ENCODE peak calls at places on chromosomes 5 and 9, in six cellular contexts. I is cardiac muscle cell, H is heart right ventricle, X is pancreas, O is GM23338, G is GM23248. E is an unnamed sample.

GRCh38 chr5:119943148-119943547 is 313.8 kb downstream of the FAM170A start:
- DNase-seq in I (peak), H (no peak), X (no peak), O (no peak), G (peak), E (no peak)

GRCh38 chr9:136572003-136572595 is 26.3 kb upstream of the NOTCH1 start:
- DNase-seq in I (peak), H (peak), X (peak), O (peak), G (no peak), E (no peak)

GRCh38 chr5:161691911-161692310 is 6.4 kb downstream of the GABRA6 start:
- DNase-seq in I (no peak), H (no peak), X (no peak), O (no peak), G (no peak), E (no peak)

GRCh38 chr5:38162625-38163024 is 95.7 kb upstream of the EGFLAM start:
- DNase-seq in I (no peak), H (no peak), X (no peak), O (no peak), G (peak), E (no peak)

GRCh38 chr5:109479260-109479860 is 69.6 kb upstream of the PJA2 start:
- DNase-seq in I (peak), H (no peak), X (no peak), O (peak), G (peak), E (no peak)

GRCh38 chr9:122498883-122499288 is 11.7 kb upstream of the OR1J2 start:
- DNase-seq in I (peak), H (no peak), X (peak), O (peak), G (peak), E (no peak)

GRCh38 chr9:96383165-96383939 is at the start of gene SLC35D2:
- DNase-seq in I (peak), H (peak), X (peak), O (peak), G (peak), E (peak)

GRCh38 chr5:61817472-61818326 is 485.6 kb downstream of the ZSWIM6 start:
- DNase-seq in I (peak), H (peak), X (peak), O (peak), G (peak), E (peak)

GRCh38 chr5:1400211-1400855 is 44.9 kb downstream of the SLC6A3 start:
- DNase-seq in I (no peak), H (no peak), X (no peak), O (no peak), G (no peak), E (no peak)

GRCh38 chr5:101721543-101721942 is 574.5 kb downstream of the SLCO4C1 start:
- DNase-seq in I (no peak), H (no peak), X (no peak), O (no peak), G (no peak), E (no peak)

GRCh38 chr5:55593115-55593472 is 58.3 kb upstream of the PLPP1 start:
- DNase-seq in I (no peak), H (no peak), X (no peak), O (no peak), G (no peak), E (no peak)

GRCh38 chr5:1409386-1410110 is 35.7 kb downstream of the SLC6A3 start:
- DNase-seq in I (peak), H (no peak), X (no peak), O (peak), G (peak), E (no peak)

GRCh38 chr9:33290994-33291397 is 680 bp downstream of the NFX1 start:
- DNase-seq in I (no peak), H (no peak), X (no peak), O (no peak), G (no peak), E (no peak)

GRCh38 chr9:33295571-33295970 is 5.3 kb downstream of the NFX1 start:
- DNase-seq in I (no peak), H (no peak), X (no peak), O (no peak), G (no peak), E (no peak)

GRCh38 chr9:33290247-33290993 is at the start of gene NFX1:
- DNase-seq in I (peak), H (peak), X (peak), O (peak), G (peak), E (peak)

GRCh38 chr9:33294670-33295432 is 4.5 kb downstream of the NFX1 start:
- DNase-seq in I (no peak), H (no peak), X (no peak), O (no peak), G (no peak), E (no peak)

DNA sequence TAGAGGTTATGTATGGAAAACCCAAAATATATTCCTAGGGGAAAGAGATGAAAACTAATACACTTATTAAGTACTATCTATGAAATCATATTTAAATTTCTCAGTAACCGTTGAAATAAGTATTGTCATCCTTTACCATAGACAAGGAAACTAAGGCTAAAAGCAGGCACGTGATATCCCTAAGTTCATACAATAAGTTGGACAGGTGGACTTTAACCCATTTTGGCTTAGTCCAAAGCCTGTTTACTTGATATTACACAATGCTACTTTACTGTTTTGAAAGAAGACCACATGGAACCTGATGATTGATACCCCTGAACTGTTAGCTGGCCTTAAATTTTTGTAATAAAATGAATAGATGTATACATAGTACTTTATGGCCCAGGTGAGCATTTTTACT is 3.5 kb downstream of the NFX1 start:
- DNase-seq in I (no peak), H (no peak), X (no peak), O (no peak), G (no peak), E (no peak)
- H3K27ac ChIP-seq in I (no peak), H (no peak), X (no peak), O (no peak), G (no peak), E (no peak)

GRCh38 chr9:73265876-73266275 is 114.2 kb downstream of the ANXA1 start:
- DNase-seq in I (no peak), H (no peak), X (no peak), O (no peak), G (no peak), E (no peak)
- H3K27ac ChIP-seq in I (no peak), H (no peak), X (no peak), O (no peak), G (no peak), E (no peak)

GRCh38 chr9:95102001-95102433 is 215.5 kb downstream of the FANCC start:
- DNase-seq in I (no peak), H (no peak), X (no peak), O (no peak), G (no peak), E (peak)

GRCh38 chr9:95104966-95105365 is 212.5 kb downstream of the FANCC start:
- DNase-seq in I (no peak), H (no peak), X (peak), O (no peak), G (no peak), E (no peak)

GRCh38 chr9:95104088-95104960 is 213.2 kb downstream of the FANCC start:
- DNase-seq in I (peak), H (no peak), X (no peak), O (no peak), G (no peak), E (no peak)

GRCh38 chr9:95102572-95102971 is 214.9 kb downstream of the FANCC start:
- DNase-seq in I (no peak), H (no peak), X (no peak), O (peak), G (no peak), E (no peak)

DNA sequence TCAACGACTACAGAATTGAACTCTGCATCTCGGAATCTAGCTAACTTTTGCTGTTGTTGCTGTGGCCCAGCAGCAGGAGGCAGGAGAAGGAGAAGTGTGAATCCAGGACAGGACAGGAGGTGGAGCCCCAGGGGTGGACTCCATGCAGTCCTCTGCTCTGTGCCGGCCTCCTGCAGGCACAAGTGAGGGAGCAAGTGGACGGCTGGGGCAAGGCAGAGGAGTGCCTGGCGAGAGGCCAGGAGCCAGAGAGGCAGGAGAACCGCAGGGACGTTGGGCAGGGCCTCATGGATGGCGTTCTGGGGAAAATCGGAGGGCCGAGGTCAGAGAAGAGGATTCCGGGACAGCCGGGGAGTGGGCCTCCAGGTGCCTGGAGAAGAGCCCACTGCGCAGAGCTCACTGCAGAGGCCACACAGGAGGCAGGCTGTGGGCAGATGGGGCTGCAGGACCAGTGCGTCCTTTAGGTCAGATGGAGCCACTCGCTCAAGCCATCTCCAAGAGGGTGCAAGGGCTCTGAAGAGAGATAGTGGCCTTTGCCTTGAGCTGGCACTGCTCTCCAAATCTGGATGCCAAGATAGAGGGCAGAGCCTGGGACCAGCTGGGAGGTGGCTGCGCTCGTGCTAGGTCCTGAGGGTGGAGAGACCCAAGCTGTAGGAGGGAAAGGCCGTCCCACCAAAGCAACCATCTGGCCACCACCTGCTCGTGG is 214.0 kb downstream of the FANCC start:
- DNase-seq in I (peak), H (no peak), X (no peak), O (peak), G (peak), E (no peak)
- H3K27ac ChIP-seq in I (no peak), H (peak), X (no peak), O (no peak), G (no peak), E (peak)

GRCh38 chr5:136703706-136704105 is 338.4 kb upstream of the TRPC7 start:
- DNase-seq in I (no peak), H (no peak), X (no peak), O (no peak), G (no peak), E (no peak)
- H3K27ac ChIP-seq in I (no peak), H (no peak), X (no peak), O (no peak), G (no peak), E (no peak)

GRCh38 chr9:130459941-130460340 is 15.2 kb downstream of the ASS1 start:
- DNase-seq in I (no peak), H (no peak), X (no peak), O (no peak), G (no peak), E (no peak)
- H3K27ac ChIP-seq in I (no peak), H (no peak), X (no peak), O (no peak), G (no peak), E (no peak)

GRCh38 chr5:88732181-88732633 is 150.8 kb downstream of the MEF2C start:
- DNase-seq in I (peak), H (peak), X (no peak), O (no peak), G (peak), E (peak)

GRCh38 chr5:88734983-88735382 is 148.0 kb downstream of the MEF2C start:
- DNase-seq in I (no peak), H (no peak), X (no peak), O (no peak), G (no peak), E (no peak)

GRCh38 chr5:88729476-88730182 is 153.4 kb downstream of the MEF2C start:
- DNase-seq in I (peak), H (peak), X (peak), O (peak), G (peak), E (peak)

GRCh38 chr5:88734191-88734640 is 148.8 kb downstream of the MEF2C start:
- DNase-seq in I (peak), H (peak), X (no peak), O (no peak), G (no peak), E (no peak)

DNA sequence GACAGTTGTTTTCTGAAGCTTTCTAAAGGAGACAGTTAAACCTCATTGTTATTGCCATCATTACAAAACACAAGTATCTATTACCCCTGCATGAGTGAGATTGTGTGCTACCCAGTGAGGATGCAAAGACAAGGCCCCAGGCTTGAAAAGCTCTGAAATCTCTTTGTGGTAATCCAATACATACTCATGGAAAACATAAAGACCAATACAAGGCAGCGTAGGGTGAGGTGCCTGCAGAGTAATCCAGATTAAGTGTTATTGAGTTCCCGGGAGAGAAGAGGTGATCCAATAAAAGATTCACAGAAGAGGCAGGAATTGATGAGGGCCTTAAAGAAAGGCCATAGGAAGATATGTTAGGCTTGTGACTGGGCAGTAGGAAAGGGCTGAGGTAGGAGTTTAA is 150.1 kb downstream of the MEF2C start:
- DNase-seq in I (no peak), H (no peak), X (no peak), O (no peak), G (no peak), E (no peak)
- H3K27ac ChIP-seq in I (peak), H (peak), X (no peak), O (no peak), G (peak), E (no peak)

DNA sequence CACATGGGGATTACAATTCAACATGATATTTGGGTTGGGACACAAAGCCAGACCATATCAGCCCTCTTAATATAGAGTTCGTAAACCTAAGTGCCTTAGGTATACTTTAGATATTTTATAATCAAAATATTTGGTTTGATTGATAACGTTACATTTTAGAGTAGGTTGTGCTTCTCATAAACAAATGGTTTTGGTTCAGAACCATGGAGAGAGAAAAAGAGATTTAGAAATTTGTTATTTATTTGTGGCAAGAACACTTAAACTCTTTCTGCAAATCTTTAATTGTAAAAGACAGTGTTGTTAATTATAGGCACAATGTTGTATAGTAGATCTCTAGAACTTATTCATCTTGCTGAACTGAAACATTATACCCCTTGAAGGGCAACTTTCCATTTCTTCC is 298.8 kb downstream of the TENT4A start:
- DNase-seq in I (no peak), H (no peak), X (no peak), O (no peak), G (no peak), E (no peak)
- H3K27ac ChIP-seq in I (no peak), H (no peak), X (no peak), O (no peak), G (no peak), E (no peak)

GRCh38 chr5:14110680-14111079 is 32.5 kb upstream of the TRIO start:
- DNase-seq in I (peak), H (no peak), X (no peak), O (no peak), G (peak), E (no peak)

GRCh38 chr5:14109771-14110170 is 33.4 kb upstream of the TRIO start:
- DNase-seq in I (peak), H (no peak), X (no peak), O (no peak), G (peak), E (no peak)

GRCh38 chr5:14108170-14108996 is 34.8 kb upstream of the TRIO start:
- DNase-seq in I (peak), H (peak), X (peak), O (peak), G (peak), E (no peak)

GRCh38 chr5:14109041-14109747 is 33.9 kb upstream of the TRIO start:
- DNase-seq in I (no peak), H (no peak), X (no peak), O (no peak), G (peak), E (no peak)

DNA sequence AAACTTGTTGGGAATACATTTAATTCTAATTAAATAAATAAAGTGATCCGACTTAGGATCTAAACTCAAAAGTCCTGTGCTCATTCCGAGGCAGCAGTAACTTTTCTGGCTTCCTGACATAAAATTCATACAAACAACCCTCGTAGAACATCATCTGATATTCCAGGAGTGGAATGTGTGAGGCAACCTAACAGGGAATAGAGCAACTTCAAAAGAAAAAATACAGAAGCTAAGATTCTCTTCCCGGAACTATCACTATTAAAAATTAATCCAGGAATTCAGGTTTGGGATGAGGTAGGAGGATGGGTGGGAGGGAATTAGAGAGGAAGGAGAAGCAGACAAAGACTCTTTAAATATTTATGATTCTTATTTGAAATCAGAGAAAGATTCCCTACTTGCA is 32.9 kb upstream of the TRIO start:
- DNase-seq in I (peak), H (no peak), X (no peak), O (no peak), G (peak), E (no peak)
- H3K27ac ChIP-seq in I (no peak), H (no peak), X (no peak), O (no peak), G (peak), E (no peak)

DNA sequence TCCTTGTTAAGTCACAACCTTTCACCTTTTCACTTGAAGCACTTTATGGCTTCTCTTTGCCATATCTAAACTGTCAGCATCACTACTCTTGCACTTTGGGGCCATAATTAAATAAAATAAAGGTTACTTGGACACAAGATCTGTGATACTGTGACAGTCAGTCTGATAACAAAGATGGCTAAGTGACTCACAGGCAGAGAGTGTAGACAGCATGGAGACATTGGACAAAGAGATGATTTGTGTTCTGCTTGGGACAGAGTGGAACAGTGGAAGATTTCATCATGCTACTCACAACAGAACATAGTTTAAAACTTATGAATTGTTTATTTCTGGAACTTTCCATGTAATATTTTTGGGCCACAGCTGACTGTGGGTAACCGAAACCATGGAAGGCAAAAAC is 81.7 kb upstream of the SMC5 start:
- DNase-seq in I (peak), H (no peak), X (no peak), O (no peak), G (no peak), E (no peak)
- H3K27ac ChIP-seq in I (no peak), H (no peak), X (no peak), O (no peak), G (no peak), E (peak)

GRCh38 chr5:107888541-107888940 is 217.8 kb upstream of the EFNA5 start:
- DNase-seq in I (no peak), H (no peak), X (no peak), O (no peak), G (no peak), E (no peak)

GRCh38 chr5:107889387-107889786 is 218.7 kb upstream of the EFNA5 start:
- DNase-seq in I (no peak), H (no peak), X (no peak), O (no peak), G (no peak), E (no peak)

GRCh38 chr5:107894361-107894760 is 223.6 kb upstream of the EFNA5 start:
- DNase-seq in I (peak), H (no peak), X (no peak), O (no peak), G (peak), E (no peak)

GRCh38 chr5:107893642-107894041 is 222.9 kb upstream of the EFNA5 start:
- DNase-seq in I (peak), H (no peak), X (no peak), O (no peak), G (peak), E (no peak)
- H3K27ac ChIP-seq in I (no peak), H (no peak), X (no peak), O (no peak), G (peak), E (no peak)

E was measured in substantia nigra.